ENCODE peak calls at places on chromosome X, in four cellular contexts. Z, P, C and A are unnamed samples.

GRCh38 chrX:75156537-75156945 is 458 bp upstream of the ABCB7 start:
- DNase-seq in C (no peak), Z (peak), P (no peak), A (no peak)

GRCh38 chrX:3699841-3700381 is 13.5 kb downstream of the PRKX start:
- DNase-seq in Z (no peak), P (no peak), C (peak), A (no peak)

GRCh38 chrX:152901816-152902501 is 4.1 kb downstream of the ZNF185 start:
- DNase-seq in Z (no peak), P (no peak), C (no peak), A (no peak)

GRCh38 chrX:46381630-46382029 is 163.6 kb downstream of the ZNF674 start:
- DNase-seq in C (peak), P (peak), Z (peak), A (no peak)

GRCh38 chrX:36422368-36422767 is 502.8 kb downstream of the CFAP47 start:
- DNase-seq in C (no peak), P (no peak), Z (no peak), A (no peak)

GRCh38 chrX:136376713-136377112 is 76.0 kb downstream of the ADGRG4 start:
- DNase-seq in Z (no peak), P (no peak), C (no peak), A (no peak)

GRCh38 chrX:119948381-119948780 is 4.8 kb upstream of the NKAP start:
- DNase-seq in Z (no peak), P (no peak), C (no peak), A (no peak)

GRCh38 chrX:129510331-129510730 is 13.0 kb downstream of the SMARCA1 start:
- DNase-seq in C (no peak), P (peak), Z (no peak), A (no peak)

GRCh38 chrX:133583825-133584224 is 168.5 kb upstream of the GPC4 start:
- DNase-seq in C (no peak), P (no peak), Z (no peak), A (no peak)

GRCh38 chrX:6292599-6292998 is 63.9 kb upstream of the NLGN4X start:
- DNase-seq in P (no peak), C (no peak), Z (no peak), A (no peak)

GRCh38 chrX:17377795-17378194 is 2.8 kb downstream of the NHS start:
- DNase-seq in C (no peak), Z (no peak), P (no peak), A (no peak)

GRCh38 chrX:117803463-117803862 is 313.1 kb downstream of the KLHL13 start:
- DNase-seq in Z (no peak), C (no peak), P (no peak), A (no peak)

GRCh38 chrX:104335765-104336164 is 81.0 kb upstream of the ESX1 start:
- DNase-seq in Z (no peak), P (no peak), C (no peak), A (no peak)
- TF ChIP-seq ATF2 in Z (no peak), P (no peak), C (no peak), A (no peak)

DNA sequence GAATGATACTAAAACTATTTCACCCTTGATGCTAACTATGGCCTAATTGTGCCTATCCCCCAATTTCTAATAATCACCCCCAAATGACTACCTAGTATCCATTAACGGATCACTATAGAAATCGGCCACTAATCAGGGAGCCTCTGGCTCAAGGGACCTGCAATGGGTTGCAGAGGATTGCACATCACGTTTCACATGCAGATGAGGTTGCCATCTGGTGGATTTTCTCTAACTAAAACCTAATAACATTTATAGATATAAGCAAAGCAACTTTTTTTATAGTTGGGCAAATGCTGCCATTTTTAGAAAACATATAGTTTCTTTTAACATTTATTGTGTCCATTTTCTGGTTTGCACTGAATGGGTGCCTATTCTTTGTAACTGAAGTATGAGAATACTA is 28.3 kb upstream of the ALG13 start:
- DNase-seq in P (no peak), C (no peak), Z (no peak), A (no peak)
- TF ChIP-seq HDAC6 in P (no peak), C (no peak), Z (no peak), A (no peak)

GRCh38 chrX:132488092-132488749 is 617 bp downstream of the MBNL3 start:
- DNase-seq in Z (no peak), P (no peak), C (no peak), A (no peak)
- TF ChIP-seq ATF2 in Z (no peak), P (no peak), C (no peak), A (no peak)

GRCh38 chrX:39443240-39443639 is 642.0 kb downstream of the MID1IP1 start:
- DNase-seq in Z (no peak), P (no peak), C (no peak), A (no peak)
- TF ChIP-seq HDAC6 in Z (no peak), P (no peak), C (no peak), A (no peak)

GRCh38 chrX:93637591-93637990 is 35.8 kb downstream of the NAP1L3 start:
- DNase-seq in C (no peak), Z (no peak), P (no peak), A (no peak)
- TF ChIP-seq ATF2 in C (no peak), Z (no peak), P (no peak), A (no peak)